ENCODE peak calls at places on chromosomes 16 and 17, in ten cellular contexts. G is psoas muscle; F is fibroblast of mammary gland; E is AG10803; H is lower leg skin; V is ascending aorta; S is NT2/D1; O is CD4-positive, CD25-positive, alpha-beta regulatory T cell; I is adipocyte; Z is mammary epithelial cell. M is an unnamed sample.

GRCh38 chr16:87016636-87017035 is 300.6 kb downstream of the C16orf95 start:
- DNase-seq in O (no peak), S (no peak), G (no peak), F (peak), V (no peak), I (no peak), H (no peak), E (no peak), Z (no peak), M (no peak)

GRCh38 chr17:48544356-48545021 is 420 bp downstream of the HOXB2 start:
- DNase-seq in Z (peak), E (peak), G (peak), O (peak), I (no peak), F (peak), V (peak), H (peak), S (no peak), M (peak)

GRCh38 chr17:17691468-17692263 is 10.4 kb downstream of the RAI1 start:
- DNase-seq in E (peak), S (no peak), O (no peak), I (no peak), F (no peak), H (no peak), Z (no peak), V (no peak), G (no peak), M (peak)

GRCh38 chr17:74750327-74751069 is 2.1 kb downstream of the NHERF1 start:
- DNase-seq in O (no peak), F (no peak), H (no peak), I (no peak), E (no peak), S (no peak), Z (no peak), G (peak), V (no peak), M (no peak)

GRCh38 chr16:71341881-71342280 is 16.6 kb upstream of the CALB2 start:
- DNase-seq in Z (no peak), V (no peak), F (no peak), G (no peak), I (no peak), H (no peak), O (no peak), E (no peak), S (no peak), M (no peak)

GRCh38 chr17:15260376-15261062 is 4.6 kb downstream of the PMP22 start:
- DNase-seq in F (peak), I (peak), O (peak), V (peak), E (peak), G (peak), S (peak), H (peak), Z (peak), M (peak)

GRCh38 chr16:88010971-88011483 is 59.8 kb downstream of the BANP start:
- DNase-seq in O (no peak), S (no peak), E (no peak), G (no peak), Z (no peak), I (no peak), V (no peak), F (no peak), H (no peak), M (no peak)

GRCh38 chr17:45172541-45173286 is 11.0 kb downstream of the HEXIM2 start:
- DNase-seq in S (no peak), Z (peak), O (peak), V (peak), E (peak), H (peak), I (peak), F (peak), G (peak), M (peak)

GRCh38 chr16:17468611-17469010 is 2.1 kb downstream of the XYLT1 start:
- DNase-seq in H (no peak), E (no peak), G (no peak), V (no peak), F (no peak), O (no peak), Z (no peak), S (no peak), I (no peak), M (no peak)

GRCh38 chr17:330993-331701 is 21.5 kb downstream of the RPH3AL start:
- DNase-seq in H (no peak), V (no peak), O (no peak), G (peak), S (no peak), F (no peak), E (no peak), Z (no peak), I (no peak), M (peak)

GRCh38 chr16:3999890-4000325 is 116.3 kb downstream of the ADCY9 start:
- DNase-seq in O (no peak), H (no peak), S (no peak), G (no peak), V (no peak), Z (no peak), F (peak), I (no peak), E (peak), M (no peak)

GRCh38 chr16:4339909-4340308 is 11.2 kb downstream of the PAM16 start:
- DNase-seq in G (no peak), I (no peak), E (peak), Z (no peak), F (no peak), H (no peak), V (no peak), S (no peak), O (no peak), M (no peak)

GRCh38 chr17:66548158-66548557 is 245.7 kb downstream of the PRKCA start:
- DNase-seq in S (no peak), Z (no peak), V (no peak), F (peak), E (peak), I (no peak), G (no peak), O (no peak), H (no peak), M (no peak)

GRCh38 chr16:70590722-70591438 is 55.5 kb upstream of the IL34 start:
- DNase-seq in O (no peak), E (no peak), G (no peak), S (no peak), H (no peak), V (peak), I (no peak), Z (no peak), F (no peak), M (peak)

GRCh38 chr16:81551141-81551808 is 106.7 kb downstream of the CMIP start:
- DNase-seq in V (no peak), E (peak), H (no peak), F (peak), S (no peak), Z (peak), O (no peak), I (peak), G (no peak), M (no peak)

GRCh38 chr17:57927048-57927723 is 28.0 kb downstream of the CUEDC1 start:
- DNase-seq in V (no peak), Z (peak), O (no peak), S (no peak), I (peak), F (peak), G (peak), H (no peak), E (peak), M (no peak)

GRCh38 chr16:19765860-19766553 is 47.9 kb downstream of the IQCK start:
- DNase-seq in Z (no peak), V (peak), O (no peak), F (no peak), H (peak), I (no peak), G (peak), S (no peak), E (no peak), M (peak)

GRCh38 chr16:68235882-68236803 is at the start of gene ESRP2:
- DNase-seq in F (no peak), I (no peak), G (peak), E (no peak), V (peak), S (no peak), H (peak), Z (peak), O (peak), M (no peak)

GRCh38 chr16:1193143-1193824 is 31.8 kb downstream of the TPSG1 start:
- DNase-seq in E (no peak), F (no peak), G (no peak), H (no peak), O (no peak), Z (no peak), S (no peak), V (no peak), I (no peak), M (no peak)

GRCh38 chr17:22266231-22266630 is 573.9 kb downstream of the KCNJ18 start:
- DNase-seq in F (peak), H (no peak), I (no peak), E (no peak), G (no peak), O (no peak), S (no peak), Z (no peak), V (no peak), M (no peak)

GRCh38 chr17:2532146-2532720 is 20.5 kb upstream of the METTL16 start:
- DNase-seq in F (no peak), E (no peak), V (no peak), H (no peak), Z (no peak), I (no peak), G (no peak), O (no peak), S (no peak), M (no peak)

GRCh38 chr17:28612936-28613872 is 781 bp downstream of the RSKR start:
- DNase-seq in H (no peak), G (no peak), O (peak), Z (peak), I (peak), V (no peak), S (no peak), F (peak), E (peak), M (peak)

GRCh38 chr17:17853811-17854527 is 17.2 kb upstream of the SREBF1 start:
- DNase-seq in Z (peak), E (no peak), V (no peak), S (no peak), F (no peak), O (no peak), G (no peak), H (no peak), I (no peak), M (no peak)

GRCh38 chr16:65319621-65320231 is 197.9 kb upstream of the CDH11 start:
- DNase-seq in Z (no peak), G (no peak), H (no peak), S (no peak), E (no peak), F (no peak), V (no peak), I (peak), O (no peak), M (no peak)

GRCh38 chr17:59311051-59311468 is 20.4 kb upstream of the YPEL2 start:
- DNase-seq in E (peak), Z (peak), H (peak), F (peak), I (peak), O (peak), V (peak), S (no peak), G (no peak), M (no peak)

DNA sequence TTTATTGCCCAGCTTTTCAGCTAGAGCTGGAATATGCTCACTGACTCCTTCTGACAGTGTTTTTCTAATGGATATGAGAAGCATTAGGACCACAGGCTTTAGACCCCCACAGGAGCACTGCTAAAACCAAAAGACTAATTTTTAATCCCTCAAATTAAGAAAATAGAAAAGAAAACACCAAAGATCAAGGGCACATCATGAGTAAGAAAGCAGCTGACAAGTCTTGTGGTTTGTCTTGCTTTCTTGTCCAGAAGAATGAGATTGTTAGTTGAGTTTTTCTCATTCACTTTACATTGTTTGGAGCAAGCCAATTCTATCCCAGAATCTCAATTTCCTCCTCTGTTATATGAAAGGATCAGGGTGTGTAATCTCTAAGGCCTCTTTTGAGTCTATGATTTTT is 899.0 kb downstream of the KCNJ2 start:
- DNase-seq in E (no peak), G (no peak), H (no peak), V (no peak), Z (no peak), F (peak), I (no peak), S (no peak), O (no peak), M (no peak)
- H3K4me3 ChIP-seq in E (no peak), G (no peak), H (no peak), V (no peak), Z (no peak), F (no peak), I (no peak), S (no peak), O (no peak), M (no peak)

GRCh38 chr17:4719684-4720221 is 9.3 kb downstream of the ARRB2 start:
- DNase-seq in V (no peak), G (no peak), O (no peak), H (no peak), I (no peak), E (no peak), F (no peak), Z (no peak), S (no peak), M (no peak)

GRCh38 chr17:4724655-4725054 is 6.6 kb upstream of the MED11 start:
- DNase-seq in Z (no peak), H (no peak), O (no peak), G (no peak), V (no peak), I (no peak), S (no peak), E (no peak), F (no peak), M (no peak)

GRCh38 chr17:4720787-4721186 is 10.4 kb downstream of the ARRB2 start:
- DNase-seq in F (no peak), Z (no peak), O (no peak), E (no peak), G (no peak), I (no peak), S (no peak), H (no peak), V (no peak), M (no peak)

GRCh38 chr17:4721203-4722135 is 9.8 kb upstream of the MED11 start:
- DNase-seq in H (no peak), S (no peak), I (no peak), F (peak), G (no peak), V (no peak), O (no peak), E (no peak), Z (no peak), M (no peak)

DNA sequence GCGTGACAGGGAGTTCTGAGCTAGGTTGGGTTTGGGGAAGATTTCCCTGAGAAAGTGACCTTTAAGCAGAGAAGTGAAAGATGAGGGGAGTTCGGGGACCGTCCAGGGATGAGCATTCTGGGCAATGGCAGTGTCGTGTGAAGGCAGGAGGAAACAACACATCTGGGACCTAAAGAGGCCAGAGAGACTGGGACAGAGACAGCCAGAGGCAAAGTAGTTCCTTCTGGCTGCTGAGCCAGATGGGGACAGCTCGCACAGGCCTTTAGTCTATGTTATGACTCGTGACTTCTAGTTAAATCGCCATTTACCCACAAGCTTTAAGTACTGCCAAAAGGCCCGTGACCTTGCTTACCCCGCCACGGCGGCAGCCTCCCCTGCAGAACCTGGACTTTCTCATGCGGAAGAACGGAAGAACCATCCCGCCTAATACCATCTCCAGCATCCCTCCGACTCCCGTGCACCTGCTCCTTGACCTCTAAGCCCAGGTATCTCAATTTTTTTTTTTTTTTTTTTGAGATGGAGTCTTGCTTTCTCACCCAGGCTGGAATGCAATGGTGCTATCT is 8.5 kb upstream of the MED11 start:
- DNase-seq in O (no peak), G (no peak), H (no peak), I (no peak), F (no peak), E (no peak), V (no peak), S (no peak), Z (no peak), M (no peak)
- H3K4me3 ChIP-seq in O (no peak), G (no peak), H (no peak), I (no peak), F (no peak), E (no peak), V (no peak), S (no peak), Z (no peak), M (no peak)

GRCh38 chr17:82217530-82218204 is 5.0 kb upstream of the CCDC57 start:
- DNase-seq in E (peak), Z (peak), F (peak), G (peak), O (no peak), H (no peak), I (peak), S (no peak), V (peak), M (peak)
- H3K4me3 ChIP-seq in E (no peak), Z (no peak), F (no peak), G (no peak), O (no peak), H (no peak), I (peak), S (no peak), V (no peak), M (no peak)

GRCh38 chr17:76495663-76496400 is 5.4 kb downstream of the RHBDF2 start:
- DNase-seq in Z (no peak), V (no peak), O (no peak), G (no peak), H (no peak), E (no peak), F (no peak), I (no peak), S (no peak), M (peak)

GRCh38 chr17:76498886-76499667 is 2.1 kb downstream of the RHBDF2 start:
- DNase-seq in G (no peak), E (no peak), O (no peak), F (no peak), Z (peak), H (no peak), I (no peak), V (no peak), S (no peak), M (no peak)

GRCh38 chr17:76497979-76498885 is 3.0 kb downstream of the RHBDF2 start:
- DNase-seq in S (no peak), G (peak), V (peak), Z (peak), E (peak), H (peak), O (no peak), I (peak), F (peak), M (peak)

GRCh38 chr17:76496464-76496863 is 4.8 kb downstream of the RHBDF2 start:
- DNase-seq in V (no peak), F (no peak), I (no peak), G (no peak), Z (no peak), H (no peak), S (no peak), O (no peak), E (no peak), M (no peak)

GRCh38 chr17:76497699-76497978 is 3.6 kb downstream of the RHBDF2 start:
- DNase-seq in V (no peak), F (no peak), S (no peak), Z (no peak), E (no peak), I (no peak), O (no peak), G (no peak), H (no peak), M (no peak)
- H3K4me3 ChIP-seq in V (peak), F (no peak), S (no peak), Z (no peak), E (peak), I (no peak), O (no peak), G (peak), H (no peak), M (peak)

DNA sequence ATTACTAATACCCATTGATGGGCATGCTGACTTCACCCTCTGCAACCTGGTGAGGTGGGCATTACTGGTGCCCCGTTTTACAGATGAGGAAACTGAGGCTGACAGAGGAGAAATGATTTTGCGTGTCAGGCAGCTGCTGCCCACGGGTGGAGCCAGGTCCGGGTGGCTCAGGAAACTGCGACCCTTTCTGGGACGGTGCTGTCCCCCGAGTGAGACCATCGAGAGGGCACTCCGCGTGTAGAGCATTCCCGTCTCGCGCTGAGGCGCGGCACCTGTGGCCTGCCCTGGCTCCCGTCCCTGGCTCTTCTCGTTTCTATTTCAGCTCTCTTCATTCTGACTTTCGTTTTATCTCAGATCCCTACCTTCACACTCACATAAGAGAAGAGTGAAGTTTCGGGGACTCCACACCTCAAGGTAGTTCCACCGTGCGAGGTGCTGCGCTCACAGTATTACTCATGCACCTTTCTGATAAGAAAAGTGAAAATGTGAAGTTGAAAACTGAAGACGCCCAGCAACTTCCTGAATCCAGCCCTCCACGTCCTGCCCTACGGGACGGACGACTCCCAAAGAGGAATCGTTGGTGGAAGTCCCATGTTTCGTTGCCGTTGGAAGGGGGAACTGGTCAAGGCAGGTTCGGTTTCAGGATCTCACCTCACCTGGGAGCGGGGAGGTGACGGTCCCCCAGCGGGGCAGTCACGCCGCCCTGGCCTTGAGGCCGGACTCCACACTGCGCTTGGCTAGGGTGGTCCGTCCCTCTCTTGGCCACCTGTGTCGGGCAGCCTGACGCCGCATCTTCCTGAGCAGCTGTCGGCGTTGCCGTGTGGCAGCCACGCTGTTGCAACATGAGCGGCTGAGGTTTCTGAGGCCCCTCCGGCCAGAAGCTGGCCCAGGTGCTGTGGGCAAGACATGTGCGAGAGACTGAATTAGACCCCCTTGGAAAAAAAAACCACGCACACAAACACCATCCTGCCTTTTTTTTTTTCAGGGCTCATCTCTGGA is 48.8 kb downstream of the IRF8 start:
- DNase-seq in H (no peak), O (no peak), E (no peak), V (no peak), Z (no peak), F (no peak), I (no peak), S (no peak), G (no peak), M (no peak)
- H3K4me3 ChIP-seq in H (no peak), O (peak), E (no peak), V (no peak), Z (no peak), F (no peak), I (no peak), S (no peak), G (peak), M (no peak)

DNA sequence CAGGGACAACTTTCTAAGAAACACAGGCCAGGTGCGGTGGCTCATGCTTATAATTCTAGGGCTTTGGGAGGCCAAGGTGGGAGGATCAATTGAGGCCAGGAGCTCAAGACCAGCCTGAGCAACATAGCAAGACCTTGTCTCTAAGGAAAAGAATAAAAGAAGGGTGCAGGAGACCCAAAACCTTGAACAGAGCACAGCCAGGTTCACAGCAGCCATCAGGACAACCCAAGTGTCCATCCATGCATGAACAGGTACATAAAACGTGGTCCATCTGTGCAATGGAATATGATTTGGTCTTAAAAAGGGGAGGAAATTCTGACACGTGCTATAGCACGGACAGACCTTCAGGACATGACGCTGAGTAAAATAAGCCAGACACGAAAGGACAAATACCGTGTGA is 91.0 kb downstream of the PGS1 start:
- DNase-seq in H (no peak), G (no peak), E (no peak), S (no peak), Z (no peak), I (no peak), O (no peak), V (no peak), F (no peak), M (no peak)
- H3K4me3 ChIP-seq in H (no peak), G (no peak), E (no peak), S (no peak), Z (no peak), I (no peak), O (no peak), V (no peak), F (no peak), M (no peak)

M was measured in heart right ventricle.